ENCODE peak calls at places on chromosomes 3 and 15, in nine cellular contexts. L, Y, P, H, G, Z, Q, C and R are unnamed samples.

GRCh38 chr3:144496116-144496835 is 524.7 kb downstream of the DIPK2A start:
- DNase-seq in L (no peak), Y (no peak), P (no peak), H (no peak), G (no peak), Z (no peak), Q (no peak), C (no peak), R (no peak)

GRCh38 chr3:196604548-196604947 is 34.9 kb upstream of the NRROS start:
- DNase-seq in L (no peak), Y (peak; percentile 73), P (no peak), H (no peak), G (no peak), Z (no peak), Q (no peak), C (no peak), R (peak; percentile 32)

GRCh38 chr3:63847718-63848450 is 15.7 kb downstream of the THOC7 start:
- DNase-seq in L (no peak), Y (no peak), P (peak; percentile 58), H (no peak), G (no peak), Z (no peak), Q (no peak), C (peak; percentile 17), R (no peak)

GRCh38 chr15:72112111-72112510 is 5.8 kb downstream of the MYO9A start:
- DNase-seq in L (peak; percentile 24), Y (no peak), P (no peak), H (no peak), G (no peak), Z (no peak), Q (no peak), C (no peak), R (no peak)

GRCh38 chr3:196454935-196455334 is 22.7 kb upstream of the UBXN7 start:
- DNase-seq in L (no peak), Y (no peak), P (no peak), H (no peak), G (no peak), Z (no peak), Q (peak; percentile 24), C (no peak), R (no peak)

GRCh38 chr3:150495563-150496168 is 50.6 kb downstream of the SERP1 start:
- DNase-seq in L (peak; percentile 71), Y (peak; percentile 58), P (peak; percentile 85), H (peak; percentile 48), G (no peak), Z (no peak), Q (no peak), C (no peak), R (peak; percentile 73)

GRCh38 chr15:64985382-64986033 is 4.2 kb downstream of the SPG21 start:
- DNase-seq in L (peak; percentile 62), Y (no peak), P (peak; percentile 64), H (peak; percentile 51), G (no peak), Z (no peak), Q (no peak), C (no peak), R (peak; percentile 34)

GRCh38 chr3:18425641-18426403 is 683 bp upstream of the SATB1 start:
- DNase-seq in L (peak; percentile 15), Y (peak; percentile 55), P (peak; percentile 41), H (no peak), G (peak; percentile 34), Z (no peak), Q (peak; percentile 54), C (peak; percentile 75), R (no peak)

GRCh38 chr15:57003418-57003817 is 85.0 kb downstream of the TCF12 start:
- DNase-seq in L (peak; percentile 60), Y (no peak), P (peak; percentile 72), H (peak; percentile 65), G (no peak), Z (no peak), Q (no peak), C (no peak), R (no peak)

GRCh38 chr15:95457520-95457919 is 873.0 kb upstream of the NR2F2 start:
- DNase-seq in L (peak; percentile 82), Y (no peak), P (no peak), H (no peak), G (no peak), Z (no peak), Q (no peak), C (no peak), R (no peak)

GRCh38 chr3:50146316-50146901 is 8.7 kb upstream of the SEMA3F start:
- DNase-seq in L (no peak), Y (no peak), P (no peak), H (no peak), G (no peak), Z (no peak), Q (no peak), C (no peak), R (no peak)

GRCh38 chr3:196502775-196503181 is 790 bp downstream of the RNF168 start:
- DNase-seq in L (peak; percentile 89), Y (peak; percentile 54), P (peak; percentile 94), H (peak; percentile 39), G (no peak), Z (peak; percentile 69), Q (peak; percentile 80), C (peak; percentile 61), R (peak; percentile 62)

GRCh38 chr3:23183731-23184130 is 19.4 kb upstream of the UBE2E2 start:
- DNase-seq in L (peak; percentile 74), Y (peak; percentile 58), P (peak; percentile 81), H (peak; percentile 67), G (no peak), Z (no peak), Q (peak; percentile 58), C (peak; percentile 52), R (peak; percentile 39)

GRCh38 chr15:99015677-99016568 is 8.3 kb upstream of the PGPEP1L start:
- DNase-seq in L (no peak), Y (no peak), P (peak; percentile 55), H (peak; percentile 22), G (no peak), Z (no peak), Q (no peak), C (peak; percentile 43), R (peak; percentile 5)

GRCh38 chr3:190444036-190444435 is 5.7 kb downstream of the TMEM207 start:
- DNase-seq in L (no peak), Y (no peak), P (no peak), H (no peak), G (no peak), Z (no peak), Q (no peak), C (no peak), R (no peak)

GRCh38 chr3:178671261-178672191 is 135.3 kb downstream of the KCNMB2 start:
- DNase-seq in L (peak; percentile 81), Y (no peak), P (peak; percentile 54), H (no peak), G (no peak), Z (no peak), Q (no peak), C (no peak), R (no peak)

GRCh38 chr3:54712539-54712938 is 215.3 kb downstream of the LRTM1 start:
- DNase-seq in L (peak; percentile 66), Y (no peak), P (no peak), H (no peak), G (no peak), Z (no peak), Q (no peak), C (no peak), R (no peak)

GRCh38 chr15:31136612-31137328 is 35.2 kb upstream of the TRPM1 start:
- DNase-seq in L (no peak), Y (no peak), P (no peak), H (no peak), G (no peak), Z (no peak), Q (no peak), C (no peak), R (no peak)

GRCh38 chr15:97483232-97483631 is 477.3 kb upstream of the ARRDC4 start:
- DNase-seq in L (no peak), Y (no peak), P (no peak), H (no peak), G (no peak), Z (no peak), Q (no peak), C (no peak), R (no peak)

GRCh38 chr3:58051196-58051595 is 43.0 kb downstream of the FLNB start:
- DNase-seq in L (peak; percentile 94), Y (no peak), P (peak; percentile 91), H (peak; percentile 65), G (peak; percentile 79), Z (peak; percentile 69), Q (peak; percentile 82), C (no peak), R (no peak)

GRCh38 chr3:75814797-75815196 is 29.4 kb upstream of the ZNF717 start:
- DNase-seq in L (no peak), Y (no peak), P (no peak), H (no peak), G (no peak), Z (no peak), Q (no peak), C (no peak), R (no peak)

GRCh38 chr3:48727511-48727910 is 10.5 kb upstream of the IP6K2 start:
- DNase-seq in L (no peak), Y (no peak), P (no peak), H (no peak), G (no peak), Z (no peak), Q (no peak), C (no peak), R (no peak)

GRCh38 chr3:41418961-41419691 is 219.8 kb downstream of the CTNNB1 start:
- DNase-seq in L (peak; percentile 47), Y (no peak), P (peak; percentile 67), H (peak; percentile 45), G (no peak), Z (no peak), Q (no peak), C (no peak), R (no peak)

GRCh38 chr3:94481499-94481898 is 418.6 kb downstream of the NSUN3 start:
- DNase-seq in L (no peak), Y (no peak), P (no peak), H (no peak), G (no peak), Z (no peak), Q (no peak), C (no peak), R (no peak)
- TF ChIP-seq CTCF in L (no peak), Y (no peak), P (no peak), H (no peak), G (no peak), Z (no peak), Q (no peak), C (no peak), R (no peak)

GRCh38 chr15:33710746-33711145 is 257.6 kb upstream of the CHRM5 start:
- DNase-seq in L (no peak), Y (no peak), P (no peak), H (no peak), G (no peak), Z (no peak), Q (no peak), C (no peak), R (no peak)
- H3K4me1 ChIP-seq in L (no peaks in the 10 kb centered on the region), Y (no peaks in the 10 kb centered on the region), P (no peaks in the 10 kb centered on the region), H (no peaks in the 10 kb centered on the region), G (no peaks in the 10 kb centered on the region), Z (no peaks in the 10 kb centered on the region), Q (no peaks in the 10 kb centered on the region), C (no peaks in the 10 kb centered on the region), R (no peaks in the 10 kb centered on the region)

GRCh38 chr15:44195151-44195740 is at the start of gene FRMD5:
- DNase-seq in L (peak; percentile 96), Y (peak; percentile 87), P (peak; percentile 98), H (peak; percentile 92), G (peak; percentile 97), Z (peak; percentile 82), Q (peak; percentile 97), C (peak; percentile 89), R (peak; percentile 97)
- TF ChIP-seq CTCF in L (peak; percentile 57), Y (peak; percentile 41), P (peak; percentile 37), H (no peak), G (peak; percentile 33), Z (no peak), Q (peak; percentile 49), C (peak; percentile 58), R (peak; percentile 41)

GRCh38 chr3:182142928-182143327 is 431.2 kb downstream of the SOX2 start:
- DNase-seq in L (no peak), Y (peak; percentile 24), P (no peak), H (no peak), G (no peak), Z (no peak), Q (no peak), C (no peak), R (no peak)
- H3K4me1 ChIP-seq in L (no peaks in the 10 kb centered on the region), Y (peaks cover 23% of the 10 kb centered on the region), P (no peaks in the 10 kb centered on the region), H (no peaks in the 10 kb centered on the region), G (no peaks in the 10 kb centered on the region), Z (no peaks in the 10 kb centered on the region), Q (no peaks in the 10 kb centered on the region), C (no peaks in the 10 kb centered on the region), R (peaks cover 7% of the 10 kb centered on the region)